ENCODE peak calls at places on chromosomes 7 and 10, in eight cellular contexts. One of them, this sample, is unnamed.

GRCh38 chr10:75497997-75498797 is 66.8 kb downstream of the LRMDA start:
- DNase-seq in activated T-helper 9 cell treated with anti-CD3 and anti-CD28 coated beads, Interleukin-2, amount 50 U/mL, for 16 hours: no peak
- DNase-seq in Kasumi-1: no peak
- DNase-seq in breast epithelium: no peak
- DNase-seq in fibroblast of mammary gland: peak; percentile 91
- DNase-seq in left ventricle myocardium inferior: no peak
- DNase-seq in activated CD4-positive, CD25-positive, alpha-beta regulatory T cell: no peak
- DNase-seq in non-pigmented ciliary epithelial cell: no peak
- DNase-seq in this sample: no peak

GRCh38 chr10:28432210-28432676 is 100.7 kb upstream of the WAC start:
- DNase-seq in non-pigmented ciliary epithelial cell: peak; percentile 34
- DNase-seq in breast epithelium: no peak
- DNase-seq in activated T-helper 9 cell treated with anti-CD3 and anti-CD28 coated beads, Interleukin-2, amount 50 U/mL, for 16 hours: no peak
- DNase-seq in activated CD4-positive, CD25-positive, alpha-beta regulatory T cell: no peak
- DNase-seq in Kasumi-1: peak; percentile 79
- DNase-seq in left ventricle myocardium inferior: peak; percentile 34
- DNase-seq in fibroblast of mammary gland: peak; percentile 75
- DNase-seq in this sample: peak; percentile 23

GRCh38 chr7:127588697-127589482 is 679 bp downstream of the ARF5 start:
- DNase-seq in Kasumi-1: peak; percentile 49
- DNase-seq in left ventricle myocardium inferior: peak; percentile 36
- DNase-seq in non-pigmented ciliary epithelial cell: no peak
- DNase-seq in activated CD4-positive, CD25-positive, alpha-beta regulatory T cell: no peak
- DNase-seq in fibroblast of mammary gland: peak; percentile 44
- DNase-seq in activated T-helper 9 cell treated with anti-CD3 and anti-CD28 coated beads, Interleukin-2, amount 50 U/mL, for 16 hours: peak; percentile 15
- DNase-seq in breast epithelium: peak; percentile 61
- DNase-seq in this sample: no peak

GRCh38 chr10:92593553-92594046 is 670 bp downstream of the KIF11 start:
- DNase-seq in Kasumi-1: no peak
- DNase-seq in left ventricle myocardium inferior: no peak
- DNase-seq in non-pigmented ciliary epithelial cell: no peak
- DNase-seq in activated T-helper 9 cell treated with anti-CD3 and anti-CD28 coated beads, Interleukin-2, amount 50 U/mL, for 16 hours: no peak
- DNase-seq in activated CD4-positive, CD25-positive, alpha-beta regulatory T cell: no peak
- DNase-seq in breast epithelium: no peak
- DNase-seq in fibroblast of mammary gland: no peak
- DNase-seq in this sample: no peak

GRCh38 chr10:137031-137430 is 1.8 kb downstream of the ZMYND11 start:
- DNase-seq in Kasumi-1: peak; percentile 37
- DNase-seq in fibroblast of mammary gland: peak; percentile 41
- DNase-seq in left ventricle myocardium inferior: no peak
- DNase-seq in non-pigmented ciliary epithelial cell: no peak
- DNase-seq in activated CD4-positive, CD25-positive, alpha-beta regulatory T cell: no peak
- DNase-seq in activated T-helper 9 cell treated with anti-CD3 and anti-CD28 coated beads, Interleukin-2, amount 50 U/mL, for 16 hours: peak; percentile 8
- DNase-seq in breast epithelium: no peak
- DNase-seq in this sample: no peak

GRCh38 chr10:117092386-117092785 is 45.7 kb downstream of the VAX1 start:
- DNase-seq in breast epithelium: no peak
- DNase-seq in non-pigmented ciliary epithelial cell: no peak
- DNase-seq in Kasumi-1: no peak
- DNase-seq in left ventricle myocardium inferior: no peak
- DNase-seq in fibroblast of mammary gland: no peak
- DNase-seq in activated T-helper 9 cell treated with anti-CD3 and anti-CD28 coated beads, Interleukin-2, amount 50 U/mL, for 16 hours: no peak
- DNase-seq in activated CD4-positive, CD25-positive, alpha-beta regulatory T cell: no peak
- DNase-seq in this sample: no peak

GRCh38 chr10:650691-651615 is 38.5 kb downstream of the DIP2C start:
- DNase-seq in fibroblast of mammary gland: no peak
- DNase-seq in activated T-helper 9 cell treated with anti-CD3 and anti-CD28 coated beads, Interleukin-2, amount 50 U/mL, for 16 hours: no peak
- DNase-seq in left ventricle myocardium inferior: no peak
- DNase-seq in Kasumi-1: no peak
- DNase-seq in non-pigmented ciliary epithelial cell: no peak
- DNase-seq in breast epithelium: no peak
- DNase-seq in activated CD4-positive, CD25-positive, alpha-beta regulatory T cell: no peak
- DNase-seq in this sample: no peak

GRCh38 chr10:80579849-80580645 is 42.3 kb downstream of the SH2D4B start:
- DNase-seq in activated T-helper 9 cell treated with anti-CD3 and anti-CD28 coated beads, Interleukin-2, amount 50 U/mL, for 16 hours: no peak
- DNase-seq in breast epithelium: no peak
- DNase-seq in activated CD4-positive, CD25-positive, alpha-beta regulatory T cell: no peak
- DNase-seq in Kasumi-1: no peak
- DNase-seq in left ventricle myocardium inferior: no peak
- DNase-seq in non-pigmented ciliary epithelial cell: no peak
- DNase-seq in fibroblast of mammary gland: no peak
- DNase-seq in this sample: no peak

GRCh38 chr10:35563266-35563891 is 41.8 kb upstream of the GJD4 start:
- DNase-seq in non-pigmented ciliary epithelial cell: no peak
- DNase-seq in fibroblast of mammary gland: peak; percentile 81
- DNase-seq in Kasumi-1: peak; percentile 91
- DNase-seq in breast epithelium: no peak
- DNase-seq in activated CD4-positive, CD25-positive, alpha-beta regulatory T cell: no peak
- DNase-seq in left ventricle myocardium inferior: peak; percentile 40
- DNase-seq in activated T-helper 9 cell treated with anti-CD3 and anti-CD28 coated beads, Interleukin-2, amount 50 U/mL, for 16 hours: peak; percentile 9
- DNase-seq in this sample: no peak

GRCh38 chr7:5670173-5670933 is 111.1 kb downstream of the RNF216 start:
- DNase-seq in non-pigmented ciliary epithelial cell: no peak
- DNase-seq in Kasumi-1: peak; percentile 50
- DNase-seq in left ventricle myocardium inferior: no peak
- DNase-seq in fibroblast of mammary gland: no peak
- DNase-seq in breast epithelium: no peak
- DNase-seq in activated CD4-positive, CD25-positive, alpha-beta regulatory T cell: no peak
- DNase-seq in activated T-helper 9 cell treated with anti-CD3 and anti-CD28 coated beads, Interleukin-2, amount 50 U/mL, for 16 hours: no peak
- DNase-seq in this sample: no peak

GRCh38 chr10:102009801-102010425 is 46.1 kb downstream of the ARMH3 start:
- DNase-seq in left ventricle myocardium inferior: no peak
- DNase-seq in activated CD4-positive, CD25-positive, alpha-beta regulatory T cell: no peak
- DNase-seq in Kasumi-1: peak; percentile 92
- DNase-seq in fibroblast of mammary gland: peak; percentile 92
- DNase-seq in non-pigmented ciliary epithelial cell: peak; percentile 85
- DNase-seq in breast epithelium: no peak
- DNase-seq in activated T-helper 9 cell treated with anti-CD3 and anti-CD28 coated beads, Interleukin-2, amount 50 U/mL, for 16 hours: no peak
- DNase-seq in this sample: peak; percentile 75

GRCh38 chr7:99099499-99100077 is 44.3 kb downstream of the SMURF1 start:
- DNase-seq in activated T-helper 9 cell treated with anti-CD3 and anti-CD28 coated beads, Interleukin-2, amount 50 U/mL, for 16 hours: no peak
- DNase-seq in non-pigmented ciliary epithelial cell: no peak
- DNase-seq in fibroblast of mammary gland: peak; percentile 76
- DNase-seq in activated CD4-positive, CD25-positive, alpha-beta regulatory T cell: no peak
- DNase-seq in left ventricle myocardium inferior: no peak
- DNase-seq in Kasumi-1: no peak
- DNase-seq in breast epithelium: no peak
- DNase-seq in this sample: no peak

GRCh38 chr7:47416454-47417121 is 165.3 kb downstream of the TNS3 start:
- DNase-seq in Kasumi-1: no peak
- DNase-seq in breast epithelium: no peak
- DNase-seq in non-pigmented ciliary epithelial cell: no peak
- DNase-seq in left ventricle myocardium inferior: no peak
- DNase-seq in activated CD4-positive, CD25-positive, alpha-beta regulatory T cell: no peak
- DNase-seq in fibroblast of mammary gland: no peak
- DNase-seq in activated T-helper 9 cell treated with anti-CD3 and anti-CD28 coated beads, Interleukin-2, amount 50 U/mL, for 16 hours: no peak
- DNase-seq in this sample: no peak

GRCh38 chr10:124378817-124379510 is 39.8 kb downstream of the OAT start:
- DNase-seq in activated CD4-positive, CD25-positive, alpha-beta regulatory T cell: no peak
- DNase-seq in Kasumi-1: no peak
- DNase-seq in left ventricle myocardium inferior: no peak
- DNase-seq in fibroblast of mammary gland: no peak
- DNase-seq in activated T-helper 9 cell treated with anti-CD3 and anti-CD28 coated beads, Interleukin-2, amount 50 U/mL, for 16 hours: no peak
- DNase-seq in breast epithelium: no peak
- DNase-seq in non-pigmented ciliary epithelial cell: no peak
- DNase-seq in this sample: no peak

GRCh38 chr7:35482231-35482630 is 212.7 kb downstream of the HERPUD2 start:
- DNase-seq in activated T-helper 9 cell treated with anti-CD3 and anti-CD28 coated beads, Interleukin-2, amount 50 U/mL, for 16 hours: no peak
- DNase-seq in breast epithelium: no peak
- DNase-seq in non-pigmented ciliary epithelial cell: no peak
- DNase-seq in left ventricle myocardium inferior: no peak
- DNase-seq in activated CD4-positive, CD25-positive, alpha-beta regulatory T cell: no peak
- DNase-seq in Kasumi-1: no peak
- DNase-seq in fibroblast of mammary gland: no peak
- DNase-seq in this sample: no peak

GRCh38 chr7:143042821-143043271 is 9.3 kb upstream of the OR6V1 start:
- DNase-seq in non-pigmented ciliary epithelial cell: no peak
- DNase-seq in activated CD4-positive, CD25-positive, alpha-beta regulatory T cell: no peak
- DNase-seq in left ventricle myocardium inferior: no peak
- DNase-seq in fibroblast of mammary gland: no peak
- DNase-seq in Kasumi-1: no peak
- DNase-seq in breast epithelium: no peak
- DNase-seq in activated T-helper 9 cell treated with anti-CD3 and anti-CD28 coated beads, Interleukin-2, amount 50 U/mL, for 16 hours: no peak
- DNase-seq in this sample: no peak

GRCh38 chr10:43132796-43133195 is 5.4 kb upstream of the CSGALNACT2 start:
- DNase-seq in non-pigmented ciliary epithelial cell: no peak
- DNase-seq in activated CD4-positive, CD25-positive, alpha-beta regulatory T cell: no peak
- DNase-seq in fibroblast of mammary gland: no peak
- DNase-seq in activated T-helper 9 cell treated with anti-CD3 and anti-CD28 coated beads, Interleukin-2, amount 50 U/mL, for 16 hours: no peak
- DNase-seq in left ventricle myocardium inferior: no peak
- DNase-seq in breast epithelium: no peak
- DNase-seq in Kasumi-1: no peak
- DNase-seq in this sample: no peak

GRCh38 chr10:24209421-24209770 is 458 bp downstream of the KIAA1217 start:
- DNase-seq in left ventricle myocardium inferior: no peak
- DNase-seq in non-pigmented ciliary epithelial cell: no peak
- DNase-seq in activated CD4-positive, CD25-positive, alpha-beta regulatory T cell: no peak
- DNase-seq in Kasumi-1: no peak
- DNase-seq in activated T-helper 9 cell treated with anti-CD3 and anti-CD28 coated beads, Interleukin-2, amount 50 U/mL, for 16 hours: no peak
- DNase-seq in fibroblast of mammary gland: peak; percentile 81
- DNase-seq in breast epithelium: no peak
- DNase-seq in this sample: no peak

GRCh38 chr7:27096756-27097514 is 1.1 kb upstream of the HOXA1 start:
- DNase-seq in left ventricle myocardium inferior: no peak
- DNase-seq in non-pigmented ciliary epithelial cell: no peak
- DNase-seq in fibroblast of mammary gland: peak; percentile 59
- DNase-seq in breast epithelium: no peak
- DNase-seq in activated CD4-positive, CD25-positive, alpha-beta regulatory T cell: no peak
- DNase-seq in activated T-helper 9 cell treated with anti-CD3 and anti-CD28 coated beads, Interleukin-2, amount 50 U/mL, for 16 hours: no peak
- DNase-seq in Kasumi-1: peak; percentile 75
- DNase-seq in this sample: no peak

GRCh38 chr10:124688889-124689670 is 55.1 kb downstream of the FAM53B start:
- DNase-seq in non-pigmented ciliary epithelial cell: no peak
- DNase-seq in activated T-helper 9 cell treated with anti-CD3 and anti-CD28 coated beads, Interleukin-2, amount 50 U/mL, for 16 hours: peak; percentile 38
- DNase-seq in Kasumi-1: no peak
- DNase-seq in activated CD4-positive, CD25-positive, alpha-beta regulatory T cell: peak; percentile 32
- DNase-seq in breast epithelium: no peak
- DNase-seq in left ventricle myocardium inferior: no peak
- DNase-seq in fibroblast of mammary gland: no peak
- DNase-seq in this sample: no peak

GRCh38 chr7:84939888-84940287 is 247.0 kb downstream of the SEMA3D start:
- DNase-seq in non-pigmented ciliary epithelial cell: no peak
- DNase-seq in left ventricle myocardium inferior: no peak
- DNase-seq in activated T-helper 9 cell treated with anti-CD3 and anti-CD28 coated beads, Interleukin-2, amount 50 U/mL, for 16 hours: no peak
- DNase-seq in Kasumi-1: no peak
- DNase-seq in activated CD4-positive, CD25-positive, alpha-beta regulatory T cell: no peak
- DNase-seq in fibroblast of mammary gland: no peak
- DNase-seq in breast epithelium: no peak
- DNase-seq in this sample: no peak

GRCh38 chr7:132084776-132085388 is 491.4 kb downstream of the PLXNA4 start:
- DNase-seq in left ventricle myocardium inferior: no peak
- DNase-seq in activated CD4-positive, CD25-positive, alpha-beta regulatory T cell: no peak
- DNase-seq in fibroblast of mammary gland: peak; percentile 15
- DNase-seq in non-pigmented ciliary epithelial cell: no peak
- DNase-seq in activated T-helper 9 cell treated with anti-CD3 and anti-CD28 coated beads, Interleukin-2, amount 50 U/mL, for 16 hours: no peak
- DNase-seq in Kasumi-1: no peak
- DNase-seq in breast epithelium: no peak
- DNase-seq in this sample: no peak

GRCh38 chr7:92881091-92881485 is 44.7 kb upstream of the CDK6 start:
- DNase-seq in Kasumi-1: no peak
- DNase-seq in activated T-helper 9 cell treated with anti-CD3 and anti-CD28 coated beads, Interleukin-2, amount 50 U/mL, for 16 hours: no peak
- DNase-seq in fibroblast of mammary gland: no peak
- DNase-seq in left ventricle myocardium inferior: no peak
- DNase-seq in breast epithelium: no peak
- DNase-seq in non-pigmented ciliary epithelial cell: no peak
- DNase-seq in activated CD4-positive, CD25-positive, alpha-beta regulatory T cell: no peak
- DNase-seq in this sample: no peak

GRCh38 chr7:77565917-77566316 is 28.8 kb downstream of the PTPN12 start:
- DNase-seq in breast epithelium: no peak
- DNase-seq in Kasumi-1: no peak
- DNase-seq in left ventricle myocardium inferior: no peak
- DNase-seq in activated CD4-positive, CD25-positive, alpha-beta regulatory T cell: no peak
- DNase-seq in non-pigmented ciliary epithelial cell: no peak
- DNase-seq in activated T-helper 9 cell treated with anti-CD3 and anti-CD28 coated beads, Interleukin-2, amount 50 U/mL, for 16 hours: no peak
- DNase-seq in fibroblast of mammary gland: peak; percentile 87
- DNase-seq in this sample: no peak

GRCh38 chr10:120824864-120825263 is 26.3 kb upstream of the WDR11 start:
- DNase-seq in non-pigmented ciliary epithelial cell: no peak
- DNase-seq in Kasumi-1: peak; percentile 42
- DNase-seq in activated T-helper 9 cell treated with anti-CD3 and anti-CD28 coated beads, Interleukin-2, amount 50 U/mL, for 16 hours: no peak
- DNase-seq in activated CD4-positive, CD25-positive, alpha-beta regulatory T cell: no peak
- DNase-seq in left ventricle myocardium inferior: no peak
- DNase-seq in fibroblast of mammary gland: peak; percentile 4
- DNase-seq in breast epithelium: no peak
- DNase-seq in this sample: no peak

GRCh38 chr7:1247527-1248041 is 14.9 kb downstream of the UNCX start:
- DNase-seq in Kasumi-1: no peak
- DNase-seq in fibroblast of mammary gland: no peak
- DNase-seq in activated T-helper 9 cell treated with anti-CD3 and anti-CD28 coated beads, Interleukin-2, amount 50 U/mL, for 16 hours: no peak
- DNase-seq in breast epithelium: no peak
- DNase-seq in left ventricle myocardium inferior: no peak
- DNase-seq in non-pigmented ciliary epithelial cell: no peak
- DNase-seq in activated CD4-positive, CD25-positive, alpha-beta regulatory T cell: no peak
- DNase-seq in this sample: no peak

GRCh38 chr7:81211617-81212016 is 292.8 kb upstream of the SEMA3C start:
- DNase-seq in activated CD4-positive, CD25-positive, alpha-beta regulatory T cell: no peak
- DNase-seq in non-pigmented ciliary epithelial cell: peak; percentile 23
- DNase-seq in fibroblast of mammary gland: peak; percentile 76
- DNase-seq in activated T-helper 9 cell treated with anti-CD3 and anti-CD28 coated beads, Interleukin-2, amount 50 U/mL, for 16 hours: no peak
- DNase-seq in Kasumi-1: no peak
- DNase-seq in breast epithelium: no peak
- DNase-seq in left ventricle myocardium inferior: no peak
- DNase-seq in this sample: no peak

GRCh38 chr10:124087672-124088634 is 5.4 kb downstream of the CHST15 start:
- DNase-seq in fibroblast of mammary gland: peak; percentile 71
- DNase-seq in non-pigmented ciliary epithelial cell: no peak
- DNase-seq in left ventricle myocardium inferior: no peak
- DNase-seq in breast epithelium: no peak
- DNase-seq in Kasumi-1: no peak
- DNase-seq in activated CD4-positive, CD25-positive, alpha-beta regulatory T cell: no peak
- DNase-seq in activated T-helper 9 cell treated with anti-CD3 and anti-CD28 coated beads, Interleukin-2, amount 50 U/mL, for 16 hours: no peak
- DNase-seq in this sample: no peak

GRCh38 chr7:142385528-142386340 is 127.9 kb upstream of the PRSS58 start:
- DNase-seq in activated CD4-positive, CD25-positive, alpha-beta regulatory T cell: peak; percentile 12
- DNase-seq in Kasumi-1: peak; percentile 80
- DNase-seq in left ventricle myocardium inferior: no peak
- DNase-seq in breast epithelium: no peak
- DNase-seq in fibroblast of mammary gland: peak; percentile 83
- DNase-seq in non-pigmented ciliary epithelial cell: peak; percentile 38
- DNase-seq in activated T-helper 9 cell treated with anti-CD3 and anti-CD28 coated beads, Interleukin-2, amount 50 U/mL, for 16 hours: no peak
- DNase-seq in this sample: peak; percentile 48

GRCh38 chr10:34644245-34644644 is 170.9 kb downstream of the PARD3 start:
- DNase-seq in activated CD4-positive, CD25-positive, alpha-beta regulatory T cell: no peak
- DNase-seq in fibroblast of mammary gland: no peak
- DNase-seq in non-pigmented ciliary epithelial cell: no peak
- DNase-seq in activated T-helper 9 cell treated with anti-CD3 and anti-CD28 coated beads, Interleukin-2, amount 50 U/mL, for 16 hours: no peak
- DNase-seq in breast epithelium: no peak
- DNase-seq in left ventricle myocardium inferior: no peak
- DNase-seq in Kasumi-1: no peak
- DNase-seq in this sample: no peak

GRCh38 chr7:36863901-36864701 is 139.8 kb upstream of the AOAH start:
- DNase-seq in left ventricle myocardium inferior: no peak
- DNase-seq in breast epithelium: no peak
- DNase-seq in fibroblast of mammary gland: no peak
- DNase-seq in activated CD4-positive, CD25-positive, alpha-beta regulatory T cell: no peak
- DNase-seq in activated T-helper 9 cell treated with anti-CD3 and anti-CD28 coated beads, Interleukin-2, amount 50 U/mL, for 16 hours: no peak
- DNase-seq in Kasumi-1: no peak
- DNase-seq in non-pigmented ciliary epithelial cell: no peak
- DNase-seq in this sample: no peak

GRCh38 chr10:7787150-7787856 is 490 bp downstream of the KIN start:
- DNase-seq in Kasumi-1: no peak
- DNase-seq in breast epithelium: no peak
- DNase-seq in activated CD4-positive, CD25-positive, alpha-beta regulatory T cell: no peak
- DNase-seq in non-pigmented ciliary epithelial cell: no peak
- DNase-seq in fibroblast of mammary gland: peak; percentile 31
- DNase-seq in activated T-helper 9 cell treated with anti-CD3 and anti-CD28 coated beads, Interleukin-2, amount 50 U/mL, for 16 hours: no peak
- DNase-seq in left ventricle myocardium inferior: no peak
- DNase-seq in this sample: no peak

GRCh38 chr7:12315049-12315448 is 88.6 kb downstream of the VWDE start:
- DNase-seq in Kasumi-1: no peak
- DNase-seq in activated T-helper 9 cell treated with anti-CD3 and anti-CD28 coated beads, Interleukin-2, amount 50 U/mL, for 16 hours: no peak
- DNase-seq in left ventricle myocardium inferior: no peak
- DNase-seq in fibroblast of mammary gland: no peak
- DNase-seq in non-pigmented ciliary epithelial cell: no peak
- DNase-seq in breast epithelium: no peak
- DNase-seq in activated CD4-positive, CD25-positive, alpha-beta regulatory T cell: no peak
- DNase-seq in this sample: no peak

GRCh38 chr10:59872892-59873463 is 33.4 kb downstream of the CCDC6 start:
- DNase-seq in left ventricle myocardium inferior: no peak
- DNase-seq in non-pigmented ciliary epithelial cell: peak; percentile 90
- DNase-seq in activated T-helper 9 cell treated with anti-CD3 and anti-CD28 coated beads, Interleukin-2, amount 50 U/mL, for 16 hours: no peak
- DNase-seq in breast epithelium: peak; percentile 57
- DNase-seq in Kasumi-1: no peak
- DNase-seq in activated CD4-positive, CD25-positive, alpha-beta regulatory T cell: no peak
- DNase-seq in fibroblast of mammary gland: peak; percentile 96
- DNase-seq in this sample: peak; percentile 5